ENCODE peak calls at places on chromosomes 11 and 22, in ten cellular contexts. Q is right lobe of liver, R is HL-60, V is astrocyte of the spinal cord, S is lower lobe of right lung, I is adrenal gland, H is fibroblast of mammary gland, U is BE2C, G is GM12878, M is neural progenitor cell. A is an unnamed sample.

GRCh38 chr22:39439170-39439569 is 17.6 kb upstream of the MGAT3 start:
- DNase-seq in U (no peak), M (no peak), V (peak; percentile 47), R (peak; percentile 68), G (no peak), H (peak; percentile 67), I (no peak), S (no peak), Q (no peak), A (no peak)

GRCh38 chr11:23897453-23898289 is 599.2 kb upstream of the LUZP2 start:
- DNase-seq in G (no peak), M (no peak), S (no peak), H (peak; percentile 93), I (no peak), V (peak; percentile 82), R (no peak), U (no peak), Q (no peak), A (no peak)

GRCh38 chr11:124108158-124108557 is 7.1 kb upstream of the VWA5A start:
- DNase-seq in Q (no peak), R (peak; percentile 29), H (peak; percentile 41), I (no peak), M (peak; percentile 34), G (no peak), V (peak; percentile 55), S (no peak), U (no peak), A (peak; percentile 23)

GRCh38 chr11:65962136-65962564 is 616 bp downstream of the SART1 start:
- DNase-seq in V (no peak), M (no peak), R (no peak), Q (no peak), U (no peak), I (no peak), S (no peak), H (no peak), G (no peak), A (no peak)

GRCh38 chr11:44681698-44682097 is 45.1 kb upstream of the TSPAN18 start:
- DNase-seq in U (no peak), R (no peak), I (no peak), V (peak; percentile 3), G (no peak), S (no peak), M (no peak), H (peak; percentile 38), Q (no peak), A (peak; percentile 12)

GRCh38 chr11:31808268-31808667 is 2.9 kb downstream of the PAX6 start:
- DNase-seq in S (no peak), R (no peak), I (no peak), Q (no peak), V (no peak), U (no peak), H (no peak), G (no peak), M (no peak), A (no peak)

GRCh38 chr11:35274909-35275807 is 136.2 kb downstream of the CD44 start:
- DNase-seq in U (no peak), G (no peak), V (peak; percentile 10), I (peak; percentile 85), Q (peak; percentile 79), R (no peak), H (no peak), M (peak; percentile 3), S (peak; percentile 65), A (peak; percentile 77)

GRCh38 chr11:72069787-72070251 is 10.5 kb downstream of the NUMA1 start:
- DNase-seq in I (peak; percentile 86), V (peak; percentile 78), H (peak; percentile 92), R (peak; percentile 75), S (peak; percentile 89), Q (peak; percentile 84), G (no peak), U (peak; percentile 47), M (peak; percentile 29), A (peak; percentile 37)

GRCh38 chr22:42680648-42681047 is 31.5 kb upstream of the CYB5R3 start:
- DNase-seq in V (peak; percentile 89), H (peak; percentile 98), M (no peak), Q (no peak), G (no peak), S (no peak), U (no peak), I (no peak), R (no peak), A (no peak)

GRCh38 chr22:24005201-24005600 is at the start of gene GSTT4:
- DNase-seq in U (no peak), V (no peak), G (no peak), S (no peak), H (no peak), M (no peak), Q (no peak), I (no peak), R (no peak), A (peak; percentile 31)

GRCh38 chr11:22674470-22675426 is 8.3 kb downstream of the GAS2 start:
- DNase-seq in I (no peak), G (no peak), S (no peak), Q (peak; percentile 81), V (no peak), H (no peak), R (no peak), M (no peak), U (no peak), A (no peak)

GRCh38 chr22:37525073-37525745 is 6.0 kb upstream of the CARD10 start:
- DNase-seq in R (no peak), H (peak; percentile 79), G (no peak), S (no peak), M (no peak), V (peak; percentile 73), I (no peak), Q (no peak), U (no peak), A (peak; percentile 17)

GRCh38 chr11:67239795-67240574 is 26.3 kb upstream of the GRK2 start:
- DNase-seq in S (peak; percentile 98), Q (peak; percentile 98), R (peak; percentile 99), V (peak; percentile 99), G (peak; percentile 93), U (peak; percentile 99), I (peak; percentile 96), M (peak; percentile 99), H (peak; percentile 97), A (peak; percentile 98)
- TF ChIP-seq CTCF in S (no peak), Q (no peak), R (no peak), V (peak; percentile 24), G (peak; percentile 6), U (peak; percentile 4), I (peak; percentile 23), M (no peak), H (no peak), A (no peak)

GRCh38 chr22:31137721-31138120 is 2.6 kb downstream of the PLA2G3 start:
- DNase-seq in U (no peak), M (no peak), G (no peak), R (no peak), V (no peak), S (no peak), H (no peak), Q (no peak), I (no peak), A (no peak)

GRCh38 chr22:31140746-31141145 is 438 bp upstream of the PLA2G3 start:
- DNase-seq in M (no peak), H (no peak), Q (no peak), R (no peak), V (no peak), G (no peak), I (no peak), U (no peak), S (peak; percentile 60), A (no peak)

GRCh38 chr22:31139866-31140716 is at the start of gene PLA2G3:
- DNase-seq in H (peak; percentile 62), V (peak; percentile 63), G (no peak), M (peak; percentile 94), S (peak; percentile 91), R (no peak), U (no peak), I (no peak), Q (no peak), A (peak; percentile 86)

GRCh38 chr22:31138126-31138525 is 2.2 kb downstream of the PLA2G3 start:
- DNase-seq in H (no peak), I (no peak), M (no peak), S (no peak), V (no peak), R (no peak), U (no peak), G (no peak), Q (no peak), A (no peak)

DNA sequence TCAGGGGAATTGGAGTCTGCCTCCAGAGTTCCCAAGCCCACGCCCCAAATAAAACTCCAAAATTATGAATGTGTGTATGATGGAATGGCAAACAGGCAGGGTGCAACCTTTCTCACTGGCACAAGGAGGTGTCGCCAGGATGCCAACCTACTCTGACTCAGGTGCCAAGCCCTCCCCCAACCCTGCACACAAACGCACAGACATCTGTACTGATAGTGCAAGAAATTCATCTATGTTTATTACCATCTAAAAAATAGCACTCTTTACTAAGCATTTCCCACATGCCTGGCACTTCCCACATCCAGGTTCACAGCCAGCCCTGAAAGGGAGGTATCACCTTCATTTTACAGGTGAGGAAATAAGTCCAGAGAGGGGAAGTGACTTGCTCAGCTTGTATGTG is 1.2 kb downstream of the PLA2G3 start:
- DNase-seq in Q (no peak), V (no peak), I (no peak), R (no peak), G (no peak), M (no peak), S (peak; percentile 33), H (no peak), U (no peak), A (no peak)
- H3K4me3 ChIP-seq in Q (no peak overlapping the region), V (no peak overlapping the region), I (no peak overlapping the region), R (no peak overlapping the region), G (no peak overlapping the region), M (no peak overlapping the region), S (peak overlapping the region; percentile 40), H (no peak overlapping the region), U (no peak overlapping the region), A (peak overlapping the region; percentile 50)

DNA sequence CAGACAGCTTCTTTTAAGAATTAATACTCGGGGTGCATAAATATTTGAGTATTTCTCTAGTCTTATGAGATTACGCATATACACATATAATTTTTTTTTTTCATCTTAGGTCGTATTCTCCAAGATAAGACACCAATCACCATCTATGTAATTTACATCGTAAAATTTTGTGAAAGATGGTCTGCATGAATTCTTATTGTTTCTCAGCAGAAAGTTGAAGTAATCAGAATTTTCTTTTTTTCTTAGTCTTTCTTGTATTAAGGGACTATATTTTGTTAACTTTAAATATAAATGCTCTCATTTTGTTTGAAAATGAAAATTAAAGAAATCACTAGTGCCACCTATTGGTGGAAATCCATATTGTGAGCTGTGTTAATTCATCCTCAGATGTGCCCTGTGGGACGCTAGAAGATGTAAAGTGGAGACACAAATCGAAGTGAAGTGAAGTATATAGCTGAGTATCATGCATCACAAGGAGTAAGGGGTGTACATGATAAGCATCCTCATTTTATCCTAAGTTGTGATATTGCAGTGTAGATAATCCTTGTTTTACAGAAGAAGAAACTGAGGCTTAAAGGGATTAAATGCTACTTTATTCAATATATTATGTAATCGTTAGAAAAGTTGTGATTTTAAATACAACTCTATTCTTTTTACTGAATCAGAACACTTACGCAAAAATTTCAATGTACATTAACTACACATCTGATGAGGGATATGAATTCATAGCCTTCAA is 2084.3 kb downstream of the LRRC4C start:
- DNase-seq in H (peak; percentile 11), I (no peak), M (peak; percentile 49), V (peak; percentile 15), U (no peak), R (no peak), G (no peak), Q (no peak), S (no peak), A (no peak)
- TF ChIP-seq CTCF in H (peak; percentile 41), I (peak; percentile 61), M (peak; percentile 76), V (peak; percentile 44), U (peak; percentile 41), R (no peak), G (peak; percentile 37), Q (peak; percentile 54), S (peak; percentile 67), A (peak; percentile 41)

GRCh38 chr11:82775736-82776346 is 42.2 kb upstream of the FAM181B start:
- DNase-seq in V (peak; percentile 29), I (no peak), S (no peak), M (peak; percentile 59), G (no peak), Q (no peak), U (peak; percentile 75), H (peak; percentile 57), R (peak; percentile 31), A (no peak)
- H3K4me3 ChIP-seq in V (no peak overlapping the region), I (no peak overlapping the region), S (no peak overlapping the region), M (no peak overlapping the region), G (no peak overlapping the region), Q (no peak overlapping the region), U (no peak overlapping the region), H (no peak overlapping the region), R (no peak overlapping the region), A (no peak overlapping the region)

A was measured in retinal pigment epithelial cell.